ENCODE peak calls at places on chromosomes 4 and X, in nine cellular contexts. P is sigmoid colon, X is SK-N-MC, M is transverse colon, N is stomach, E is HCT116, A is breast epithelium, Q is SK-N-SH, O is HL-60. R is an unnamed sample.

GRCh38 chr4:54384563-54384962 is 155.5 kb downstream of the PDGFRA start:
- DNase-seq in P (no peak), X (no peak), M (peak; percentile 34), N (peak; percentile 45), E (peak; percentile 6), A (peak; percentile 19), Q (no peak), O (no peak), R (no peak)

GRCh38 chr4:168651864-168652263 is 155.0 kb downstream of the PALLD start:
- DNase-seq in P (no peak), X (no peak), M (no peak), N (no peak), E (no peak), A (no peak), Q (no peak), O (no peak), R (no peak)

GRCh38 chr4:96598465-96598864 is 758.6 kb downstream of the PDHA2 start:
- DNase-seq in P (no peak), X (no peak), M (no peak), N (no peak), E (no peak), A (no peak), Q (no peak), O (no peak), R (no peak)

GRCh38 chr4:88162636-88163035 is 4.2 kb upstream of the ABCG2 start:
- DNase-seq in P (no peak), X (no peak), M (no peak), N (no peak), E (no peak), A (no peak), Q (no peak), O (no peak), R (no peak)

GRCh38 chr4:146590801-146591200 is 47.9 kb upstream of the POU4F2 start:
- DNase-seq in P (no peak), X (no peak), M (no peak), N (no peak), E (no peak), A (no peak), Q (no peak), O (no peak), R (no peak)

GRCh38 chr4:66853845-66854244 is 691.5 kb downstream of the CENPC start:
- DNase-seq in P (no peak), X (no peak), M (no peak), N (no peak), E (no peak), A (no peak), Q (no peak), O (no peak), R (no peak)

GRCh38 chrX:65463550-65463949 is 71.0 kb downstream of the LAS1L start:
- DNase-seq in P (no peak), X (no peak), M (no peak), N (no peak), E (no peak), A (no peak), Q (no peak), O (no peak), R (no peak)

GRCh38 chr4:163137581-163137980 is 29.1 kb downstream of the NAF1 start:
- DNase-seq in P (no peak), X (no peak), M (no peak), N (no peak), E (no peak), A (no peak), Q (no peak), O (no peak), R (no peak)

GRCh38 chrX:137427813-137428212 is 138.1 kb upstream of the ZIC3 start:
- DNase-seq in P (no peak), X (no peak), M (no peak), N (no peak), E (no peak), A (no peak), Q (no peak), O (no peak), R (no peak)

GRCh38 chrX:153317996-153318722 is 3.4 kb downstream of the PNMA6F start:
- DNase-seq in P (no peak), X (no peak), M (no peak), N (no peak), E (no peak), A (no peak), Q (no peak), O (no peak), R (no peak)

GRCh38 chr4:184251680-184252000 is 34.0 kb upstream of the ENPP6 start:
- DNase-seq in P (no peak), X (no peak), M (no peak), N (no peak), E (no peak), A (no peak), Q (no peak), O (no peak), R (no peak)

GRCh38 chrX:15501506-15501905 is 899 bp downstream of the BMX start:
- DNase-seq in P (no peak), X (no peak), M (no peak), N (no peak), E (no peak), A (no peak), Q (no peak), O (no peak), R (no peak)

GRCh38 chrX:15498741-15499140 is 1.9 kb upstream of the BMX start:
- DNase-seq in P (no peak), X (no peak), M (no peak), N (no peak), E (no peak), A (no peak), Q (no peak), O (no peak), R (no peak)

GRCh38 chrX:15497865-15498264 is 2.7 kb upstream of the BMX start:
- DNase-seq in P (no peak), X (no peak), M (peak; percentile 56), N (peak; percentile 47), E (peak; percentile 22), A (no peak), Q (peak; percentile 72), O (no peak), R (peak; percentile 5)

GRCh38 chrX:15496809-15497208 is 3.7 kb upstream of the PIR start:
- DNase-seq in P (no peak), X (no peak), M (no peak), N (no peak), E (no peak), A (no peak), Q (no peak), O (no peak), R (no peak)

GRCh38 chrX:15500497-15500966 is at the start of gene BMX:
- DNase-seq in P (no peak), X (no peak), M (no peak), N (no peak), E (no peak), A (no peak), Q (no peak), O (no peak), R (no peak)
- TF ChIP-seq POLR2AphosphoS5 in P (no peak), X (no peak), M (no peak), N (no peak), E (no peak), A (no peak), Q (no peak), O (no peak), R (no peak)

DNA sequence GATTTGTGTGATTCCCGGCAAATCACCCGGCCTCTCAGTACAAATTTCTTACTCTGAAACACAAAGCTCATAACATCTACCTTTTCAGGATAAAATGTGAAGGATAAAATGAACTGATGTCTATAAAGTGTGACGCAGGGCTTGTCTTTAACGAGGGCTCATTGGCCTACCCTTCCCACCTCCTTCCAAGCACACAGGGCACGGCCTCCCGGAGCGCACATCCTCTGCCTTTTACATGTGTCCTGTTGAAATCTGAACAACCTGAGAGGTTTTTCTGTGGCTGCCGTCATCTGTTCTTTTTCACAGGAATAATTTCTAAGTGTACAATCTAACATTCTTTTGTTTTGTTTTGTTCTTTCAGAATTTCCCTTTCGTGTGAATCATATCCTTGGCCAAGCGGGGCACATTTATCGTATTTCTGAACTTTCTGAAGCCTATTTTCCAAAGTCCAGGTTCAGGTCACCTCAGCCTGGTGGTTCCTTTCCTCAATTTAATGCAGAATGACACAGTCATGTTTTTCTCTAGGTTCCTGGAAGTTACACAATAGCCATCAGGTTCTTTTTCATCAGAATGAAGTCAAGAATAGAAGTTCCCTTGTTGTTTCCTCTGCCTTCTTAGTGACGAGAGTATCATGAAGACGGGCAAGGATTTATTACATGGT is 53.1 kb upstream of the SPRY1 start:
- DNase-seq in P (no peak), X (no peak), M (no peak), N (no peak), E (no peak), A (no peak), Q (no peak), O (no peak), R (no peak)
- TF ChIP-seq POLR2AphosphoS5 in P (no peak), X (no peak), M (no peak), N (no peak), E (no peak), A (no peak), Q (no peak), O (no peak), R (no peak)

DNA sequence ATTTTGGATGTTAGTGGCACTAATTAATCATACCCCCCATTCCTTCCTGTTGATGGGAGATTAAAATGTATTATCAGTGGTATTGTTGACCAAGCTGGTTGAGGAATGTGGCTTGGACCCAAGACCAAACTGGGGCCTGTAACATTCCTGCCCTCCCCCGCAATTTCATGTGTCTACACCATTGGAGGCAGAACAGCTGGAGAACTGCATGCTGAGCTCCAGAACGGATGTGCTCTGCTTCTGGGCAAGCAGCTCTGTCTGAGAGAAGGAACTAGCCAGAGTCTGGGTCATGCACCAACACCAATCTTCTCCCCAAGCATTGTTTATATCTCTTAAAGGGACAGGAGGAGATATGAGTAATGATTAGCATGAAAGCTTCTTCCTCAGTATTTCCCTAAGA is 185.5 kb downstream of the CEP135 start:
- DNase-seq in P (no peak), X (no peak), M (peak; percentile 11), N (no peak), E (no peak), A (no peak), Q (no peak), O (no peak), R (no peak)
- TF ChIP-seq POLR2AphosphoS5 in P (no peak), X (no peak), M (no peak), N (peak; percentile 31), E (no peak), A (no peak), Q (no peak), O (no peak), R (no peak)

DNA sequence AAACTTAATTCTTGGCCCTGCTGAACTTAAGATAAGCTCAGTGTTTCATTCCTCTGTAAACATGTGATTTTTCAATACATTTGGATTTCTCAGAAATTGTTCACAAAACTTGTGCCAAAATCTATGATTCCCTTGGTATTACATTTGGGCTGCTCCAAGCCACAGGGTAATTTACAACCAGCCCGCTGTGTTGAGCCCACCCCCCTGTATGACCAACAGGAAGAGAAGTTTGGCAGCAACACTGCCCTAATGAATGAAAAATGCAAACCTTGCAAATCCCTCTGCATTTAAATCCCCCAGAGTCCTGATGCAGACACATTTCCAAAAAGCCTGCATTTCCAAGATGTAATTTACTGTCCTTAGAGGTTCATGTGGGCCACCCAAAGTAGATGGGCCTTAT is 34.1 kb upstream of the GAB1 start:
- DNase-seq in P (no peak), X (peak; percentile 18), M (no peak), N (no peak), E (no peak), A (no peak), Q (no peak), O (no peak), R (no peak)
- TF ChIP-seq POLR2AphosphoS5 in P (no peak), X (peak; percentile 50), M (no peak), N (no peak), E (no peak), A (no peak), Q (no peak), O (no peak), R (no peak)

GRCh38 chr4:173371292-173372192 is 788 bp downstream of the SAP30 start:
- DNase-seq in P (peak; percentile 89), X (no peak), M (peak; percentile 75), N (peak; percentile 73), E (no peak), A (peak; percentile 61), Q (peak; percentile 56), O (no peak), R (peak; percentile 71)
- TF ChIP-seq POLR2AphosphoS5 in P (peak; percentile 78), X (no peak), M (peak; percentile 64), N (no peak), E (no peak), A (peak; percentile 11), Q (no peak), O (no peak), R (peak; percentile 74)